ENCODE peak calls at places on chromosomes 1 and 21, in five cellular contexts. J is gastrocnemius medialis, A is AG04450, R is right cardiac atrium, Q is ovary. F is an unnamed sample.

GRCh38 chr1:66247415-66248208 is 286.3 kb upstream of the SGIP1 start:
- DNase-seq in R (no peak), J (no peak), A (no peak), Q (no peak), F (no peak)

GRCh38 chr1:2528966-2529750 is 905 bp downstream of the HES5 start:
- DNase-seq in R (no peak), A (no peak), Q (no peak), J (no peak), F (no peak)

GRCh38 chr1:112618114-112618720 is 724 bp downstream of the ST7L start:
- DNase-seq in Q (no peak), A (no peak), J (no peak), R (no peak), F (no peak)

GRCh38 chr1:179548666-179549367 is 26.9 kb downstream of the NPHS2 start:
- DNase-seq in R (no peak), Q (no peak), A (no peak), J (no peak), F (no peak)

GRCh38 chr1:210464519-210465039 is 135.9 kb downstream of the HHAT start:
- DNase-seq in R (no peak), Q (no peak), J (no peak), A (no peak), F (no peak)

GRCh38 chr1:112396668-112397025 is 633 bp downstream of the CTTNBP2NL start:
- DNase-seq in Q (no peak), R (no peak), A (no peak), J (no peak), F (no peak)

GRCh38 chr1:244112646-244113045 is 61.6 kb downstream of the ZBTB18 start:
- DNase-seq in A (peak; percentile 29), R (no peak), Q (no peak), J (no peak), F (no peak)

GRCh38 chr1:44108241-44108640 is 10.4 kb upstream of the KLF17 start:
- DNase-seq in Q (no peak), A (peak; percentile 8), R (no peak), J (no peak), F (no peak)

GRCh38 chr1:166570954-166571353 is 268.3 kb upstream of the POGK start:
- DNase-seq in A (no peak), R (no peak), J (no peak), Q (no peak), F (no peak)

GRCh38 chr21:25171438-25171837 is 435.8 kb downstream of the MRPL39 start:
- DNase-seq in R (no peak), A (no peak), Q (no peak), J (no peak), F (no peak)

GRCh38 chr1:230568008-230568407 is 74.3 kb upstream of the COG2 start:
- DNase-seq in Q (no peak), J (no peak), A (peak; percentile 13), R (no peak), F (no peak)

GRCh38 chr1:247102381-247102780 is 1.8 kb downstream of the ZNF669 start:
- DNase-seq in Q (no peak), A (no peak), R (no peak), J (no peak), F (no peak)

GRCh38 chr1:181324797-181325616 is 158.3 kb upstream of the CACNA1E start:
- DNase-seq in A (no peak), R (no peak), J (no peak), Q (no peak), F (no peak)

GRCh38 chr1:156245451-156246232 is 2.2 kb downstream of the PAQR6 start:
- DNase-seq in A (no peak), R (no peak), J (no peak), Q (no peak), F (no peak)

GRCh38 chr1:209882942-209883340 is 55.1 kb upstream of the SYT14 start:
- DNase-seq in A (no peak), J (no peak), R (no peak), Q (no peak), F (no peak)

GRCh38 chr1:9281071-9281827 is 11.4 kb upstream of the SPSB1 start:
- DNase-seq in A (no peak), Q (no peak), J (no peak), R (no peak), F (no peak)

GRCh38 chr1:175274368-175274767 is 81.8 kb upstream of the KIAA0040 start:
- DNase-seq in Q (no peak), R (no peak), A (no peak), J (no peak), F (no peak)

GRCh38 chr1:223364685-223365382 is 858 bp upstream of the SUSD4 start:
- DNase-seq in A (no peak), J (no peak), Q (peak; percentile 47), R (peak; percentile 30), F (no peak)

GRCh38 chr1:230572121-230573083 is 69.9 kb upstream of the COG2 start:
- DNase-seq in A (no peak), R (no peak), Q (no peak), J (no peak), F (no peak)

GRCh38 chr1:2415801-2416208 is 3.4 kb upstream of the PEX10 start:
- DNase-seq in Q (no peak), A (no peak), R (no peak), J (no peak), F (no peak)

GRCh38 chr1:55635856-55636255 is 420.7 kb upstream of the USP24 start:
- DNase-seq in J (no peak), Q (no peak), A (no peak), R (no peak), F (no peak)
- H3K27ac ChIP-seq in J (no peak overlapping the region), Q (no peak overlapping the region), A (no peak overlapping the region), R (no peak overlapping the region), F (no peak overlapping the region)

GRCh38 chr1:19361231-19362147 is 49.4 kb downstream of the SLC66A1 start:
- DNase-seq in R (no peak), J (no peak), Q (no peak), A (no peak), F (no peak)
- H3K27ac ChIP-seq in R (no peak overlapping the region), J (no peak overlapping the region), Q (no peak overlapping the region), A (no peak overlapping the region), F (no peak overlapping the region)

DNA sequence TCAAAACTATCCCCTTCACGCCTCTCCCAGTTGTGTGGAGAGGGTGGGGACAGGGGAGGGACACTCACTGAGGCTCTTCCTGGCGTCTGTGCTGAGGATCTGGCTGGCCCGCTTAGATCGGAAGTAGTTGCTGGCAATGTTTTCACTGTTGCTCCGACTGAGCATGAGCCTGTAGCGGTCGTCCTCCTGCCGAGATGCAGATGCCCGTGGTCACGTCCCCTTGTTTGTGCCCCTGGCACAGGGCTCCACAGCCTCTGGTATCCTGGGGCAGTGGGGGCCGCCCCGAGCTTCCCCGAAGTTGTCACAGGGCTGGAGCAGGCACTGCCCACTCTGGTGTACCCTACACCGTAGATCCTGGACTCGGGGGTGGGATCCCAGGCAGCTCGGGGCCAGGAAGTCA is 5.0 kb upstream of the DDOST start:
- DNase-seq in Q (no peak), A (no peak), J (no peak), R (no peak), F (no peak)
- H3K27ac ChIP-seq in Q (no peak overlapping the region), A (no peak overlapping the region), J (peak overlapping the region; percentile 51), R (peak overlapping the region; percentile 2), F (no peak overlapping the region)

DNA sequence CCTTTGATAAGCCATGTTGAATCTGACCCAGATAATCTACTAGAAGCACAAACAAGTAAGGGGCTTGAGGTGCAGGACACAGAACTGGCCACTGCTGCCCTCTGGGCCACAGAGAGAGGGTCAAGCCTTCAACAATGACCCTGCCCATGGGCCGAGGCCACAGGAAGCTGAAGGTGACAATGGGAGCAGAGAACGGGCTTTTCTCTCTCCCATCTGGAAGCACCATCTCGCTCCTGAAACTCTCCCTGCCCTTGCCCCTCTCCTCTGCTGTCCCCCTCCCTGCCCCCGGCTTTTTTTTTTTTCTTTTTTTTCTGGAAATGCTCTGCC is 133.1 kb upstream of the DUSP10 start:
- DNase-seq in J (no peak), R (no peak), A (no peak), Q (no peak), F (no peak)
- H3K27ac ChIP-seq in J (no peak overlapping the region), R (no peak overlapping the region), A (no peak overlapping the region), Q (no peak overlapping the region), F (no peak overlapping the region)

F was measured in caudate nucleus.